ENCODE peak calls at places on chromosomes 13 and 19, in five cellular contexts. J is left lobe of liver, V is T-cell, E is foreskin fibroblast, I is GM04503. X is an unnamed sample.

GRCh38 chr13:49113526-49114286 is 106.4 kb upstream of the MLNR start:
- DNase-seq in J (no peak), V (no peak), E (peak; percentile 62), I (no peak), X (no peak)

GRCh38 chr13:101624210-101624922 is 171.9 kb downstream of the ITGBL1 start:
- DNase-seq in J (no peak), V (no peak), E (no peak), I (no peak), X (no peak)

GRCh38 chr13:79647518-79647917 is 166.6 kb downstream of the NDFIP2 start:
- DNase-seq in J (no peak), V (no peak), E (no peak), I (no peak), X (no peak)

GRCh38 chr19:19256072-19256969 is 16.8 kb downstream of the TM6SF2 start:
- DNase-seq in J (no peak), V (no peak), E (no peak), I (no peak), X (no peak)

GRCh38 chr19:53254451-53255341 is at the start of gene ZNF677:
- DNase-seq in J (peak; percentile 66), V (peak; percentile 58), E (peak; percentile 97), I (peak; percentile 29), X (peak; percentile 95)

GRCh38 chr19:28940751-28941500 is 272.0 kb downstream of the UQCRFS1 start:
- DNase-seq in J (no peak), V (no peak), E (peak; percentile 85), I (no peak), X (no peak)

GRCh38 chr19:38290631-38291147 is 13.4 kb upstream of the C19orf33 start:
- DNase-seq in J (no peak), V (no peak), E (peak; percentile 93), I (peak; percentile 90), X (no peak)

GRCh38 chr19:31913103-31913710 is 432.2 kb upstream of the ZNF507 start:
- DNase-seq in J (no peak), V (no peak), E (no peak), I (no peak), X (no peak)

GRCh38 chr13:37701972-37702371 is 103.4 kb upstream of the POSTN start:
- DNase-seq in J (no peak), V (no peak), E (peak; percentile 96), I (peak; percentile 97), X (no peak)

GRCh38 chr19:4171676-4172075 is 10.7 kb downstream of the SIRT6 start:
- DNase-seq in J (no peak), V (no peak), E (no peak), I (no peak), X (no peak)

GRCh38 chr19:40392894-40393517 is 3.0 kb upstream of the HIPK4 start:
- DNase-seq in J (no peak), V (no peak), E (peak; percentile 30), I (no peak), X (no peak)

GRCh38 chr13:77918391-77919261 is at the start of gene EDNRB:
- DNase-seq in J (peak; percentile 45), V (no peak), E (peak; percentile 28), I (no peak), X (peak; percentile 71)

GRCh38 chr19:9146882-9147281 is 6.7 kb downstream of the ZNF317 start:
- DNase-seq in J (no peak), V (no peak), E (no peak), I (no peak), X (no peak)